ENCODE peak calls at places on chromosome 20, in four cellular contexts. R is brain microvascular endothelial cell; W is NCI-H1417; U is stimulated activated CD4-positive, alpha-beta T cell treated with anti-CD3 and anti-CD28 coated beads, Interleukin-12 subunit alpha, Interleukin-12 subunit beta, amount 100 ng/mL, for 48 hours. G is an unnamed sample.

GRCh38 chr20:14879020-14879697 is 541.7 kb upstream of the FLRT3 start:
- DNase-seq in R (peak; percentile 12), W (peak; percentile 3), U (no peak), G (peak; percentile 5)

GRCh38 chr20:58546756-58547526 is 31.7 kb upstream of the APCDD1L start:
- DNase-seq in R (no peak), W (peak; percentile 51), U (no peak), G (no peak)

GRCh38 chr20:37596168-37596567 is 68.5 kb upstream of the BLCAP start:
- DNase-seq in R (no peak), W (no peak), U (no peak), G (no peak)

GRCh38 chr20:33789109-33789857 is 21.9 kb upstream of the CHMP4B start:
- DNase-seq in R (peak; percentile 87), W (no peak), U (no peak), G (no peak)

GRCh38 chr20:64176548-64177419 is 12.5 kb downstream of the MYT1 start:
- DNase-seq in R (no peak), W (no peak), U (no peak), G (no peak)

GRCh38 chr20:24164360-24164759 is 175.8 kb upstream of the GGTLC1 start:
- DNase-seq in R (peak; percentile 49), W (no peak), U (peak; percentile 10), G (no peak)

GRCh38 chr20:22690616-22691179 is 106.3 kb upstream of the FOXA2 start:
- DNase-seq in R (no peak), W (no peak), U (no peak), G (no peak)

GRCh38 chr20:49187330-49188100 is 619 bp downstream of the STAU1 start:
- DNase-seq in R (no peak), W (no peak), U (peak; percentile 40), G (peak; percentile 69)

GRCh38 chr20:22450540-22450939 is 133.8 kb downstream of the FOXA2 start:
- DNase-seq in R (no peak), W (no peak), U (no peak), G (no peak)

GRCh38 chr20:61881416-61881815 is 184.3 kb downstream of the TAF4 start:
- DNase-seq in R (no peak), W (no peak), U (no peak), G (no peak)

GRCh38 chr20:25741088-25741487 is 44.4 kb upstream of the ZNF337 start:
- DNase-seq in R (no peak), W (no peak), U (no peak), G (no peak)

GRCh38 chr20:37711987-37712961 is 18.4 kb downstream of the CTNNBL1 start:
- DNase-seq in R (no peak), W (peak; percentile 33), U (no peak), G (no peak)

GRCh38 chr20:64192406-64192805 is 28.2 kb downstream of the MYT1 start:
- DNase-seq in R (no peak), W (no peak), U (no peak), G (no peak)

GRCh38 chr20:57256908-57257307 is 9.5 kb downstream of the BMP7 start:
- DNase-seq in R (no peak), W (no peak), U (no peak), G (no peak)

GRCh38 chr20:4694076-4694475 is 27.6 kb upstream of the PRND start:
- DNase-seq in R (no peak), W (no peak), U (no peak), G (no peak)

GRCh38 chr20:40493071-40493470 is 196.0 kb downstream of the MAFB start:
- DNase-seq in R (peak; percentile 52), W (no peak), U (no peak), G (no peak)

GRCh38 chr20:12925214-12925755 is 83.5 kb upstream of the SPTLC3 start:
- DNase-seq in R (peak; percentile 79), W (peak; percentile 67), U (peak; percentile 12), G (peak; percentile 68)

GRCh38 chr20:40160151-40160550 is 528.9 kb downstream of the MAFB start:
- DNase-seq in R (peak; percentile 32), W (peak; percentile 52), U (no peak), G (peak; percentile 39)

GRCh38 chr20:46367234-46367633 is 39.2 kb downstream of the ELMO2 start:
- DNase-seq in R (no peak), W (no peak), U (no peak), G (no peak)

GRCh38 chr20:41983159-41983558 is 365.0 kb upstream of the CHD6 start:
- DNase-seq in R (no peak), W (no peak), U (no peak), G (no peak)

GRCh38 chr20:50628326-50628725 is 63.0 kb downstream of the RIPOR3 start:
- DNase-seq in R (no peak), W (peak; percentile 49), U (no peak), G (no peak)

GRCh38 chr20:34177060-34177459 is 64.2 kb upstream of the ASIP start:
- DNase-seq in R (no peak), W (no peak), U (no peak), G (no peak)

GRCh38 chr20:5116875-5117274 is 2.9 kb downstream of the PCNA start:
- DNase-seq in R (no peak), W (no peak), U (no peak), G (no peak)

GRCh38 chr20:43909211-43909610 is 5.4 kb upstream of the TOX2 start:
- DNase-seq in R (no peak), W (no peak), U (no peak), G (no peak)

GRCh38 chr20:45427236-45428149 is 11.6 kb downstream of the PIGT start:
- DNase-seq in R (no peak), W (no peak), U (no peak), G (no peak)

G was measured in GM20000.